ENCODE peak calls at places on chromosome 5, in four cellular contexts. G, U, Y and Q are unnamed samples.

GRCh38 chr5:100900796-100901731 is 2.0 kb downstream of the ST8SIA4 start:
- DNase-seq in G (peak; percentile 65), U (peak; percentile 70), Y (peak; percentile 56), Q (peak; percentile 82)

GRCh38 chr5:141815051-141815795 is 63.0 kb downstream of the PCDH1 start:
- DNase-seq in G (no peak), U (no peak), Y (no peak), Q (no peak)

GRCh38 chr5:91670565-91670964 is 287.4 kb upstream of the ARRDC3 start:
- DNase-seq in G (no peak), U (no peak), Y (no peak), Q (no peak)

GRCh38 chr5:66174338-66174737 is 30.2 kb downstream of the SREK1 start:
- DNase-seq in G (peak; percentile 39), U (no peak), Y (peak; percentile 55), Q (no peak)

GRCh38 chr5:152306386-152306785 is 98.7 kb downstream of the NMUR2 start:
- DNase-seq in G (no peak), U (no peak), Y (no peak), Q (no peak)

GRCh38 chr5:159331099-159331973 is 1.0 kb upstream of the IL12B start:
- DNase-seq in G (peak; percentile 71), U (no peak), Y (peak; percentile 60), Q (no peak)

GRCh38 chr5:71681282-71681681 is 37.8 kb upstream of the CARTPT start:
- DNase-seq in G (peak; percentile 14), U (no peak), Y (no peak), Q (no peak)

GRCh38 chr5:180782748-180783147 is 19.9 kb downstream of the MGAT1 start:
- DNase-seq in G (no peak), U (no peak), Y (no peak), Q (no peak)

GRCh38 chr5:180283026-180283615 is 8.8 kb downstream of the MAPK9 start:
- DNase-seq in G (no peak), U (no peak), Y (no peak), Q (no peak)

GRCh38 chr5:40428129-40428528 is 251.6 kb upstream of the PTGER4 start:
- DNase-seq in G (no peak), U (no peak), Y (peak; percentile 90), Q (no peak)

GRCh38 chr5:138953370-138954256 is 78.5 kb upstream of the LRRTM2 start:
- DNase-seq in G (no peak), U (peak; percentile 98), Y (peak; percentile 65), Q (no peak)

GRCh38 chr5:145495741-145496140 is 339.4 kb downstream of the PRELID2 start:
- DNase-seq in G (peak; percentile 41), U (no peak), Y (peak; percentile 95), Q (no peak)

GRCh38 chr5:181199881-181200282 is 5.1 kb downstream of the TRIM7 start:
- DNase-seq in G (no peak), U (no peak), Y (no peak), Q (no peak)